ENCODE peak calls at places on chromosomes 1 and 21, in four cellular contexts. X is lower lobe of right lung, H is BE2C, L is mucosa of descending colon. Z is an unnamed sample. For H3K4me1, the result is how much of the 10 kb centered on the place peaks cover.

GRCh38 chr1:235901461-235901860 is 34.8 kb upstream of the LYST start:
- DNase-seq in X (no peak), L (no peak), H (no peak), Z (no peak)

GRCh38 chr21:45602106-45602505 is 41.4 kb upstream of the PCBP3 start:
- DNase-seq in X (no peak), H (no peak), L (no peak), Z (no peak)

GRCh38 chr1:247054992-247055415 is 23.6 kb downstream of the ZNF670 start:
- DNase-seq in X (no peak), H (no peak), L (no peak), Z (no peak)

GRCh38 chr1:164772635-164773034 is 213.7 kb downstream of the PBX1 start:
- DNase-seq in X (peak), H (peak), L (no peak), Z (no peak)

GRCh38 chr21:39927304-39927886 is 60.2 kb downstream of the PCP4 start:
- DNase-seq in X (no peak), L (no peak), H (no peak), Z (no peak)

GRCh38 chr1:77762072-77762476 is 2.4 kb upstream of the USP33 start:
- DNase-seq in H (no peak), X (no peak), L (no peak), Z (peak)

GRCh38 chr1:119626841-119627240 is 21.2 kb downstream of the ZNF697 start:
- DNase-seq in H (no peak), X (no peak), L (no peak), Z (peak)

GRCh38 chr1:243982451-243983018 is 68.5 kb upstream of the ZBTB18 start:
- DNase-seq in H (no peak), L (no peak), X (no peak), Z (peak)

GRCh38 chr1:66773227-66773626 is 21.0 kb downstream of the DYNLT5 start:
- DNase-seq in X (no peak), L (no peak), H (no peak), Z (no peak)

GRCh38 chr1:112359961-112360767 is 35.9 kb upstream of the CTTNBP2NL start:
- DNase-seq in H (no peak), X (peak), L (peak), Z (no peak)

GRCh38 chr21:37060296-37060695 is 12.6 kb downstream of the PIGP start:
- DNase-seq in H (peak), L (peak), X (no peak), Z (peak)

GRCh38 chr1:225848044-225848955 is 33.9 kb downstream of the TMEM63A start:
- DNase-seq in X (no peak), H (no peak), L (no peak), Z (peak)

GRCh38 chr1:63575340-63575826 is 17.8 kb upstream of the PGM1 start:
- DNase-seq in X (no peak), L (peak), H (no peak), Z (peak)

GRCh38 chr1:225425211-225425786 is 2.5 kb downstream of the LBR start:
- DNase-seq in L (no peak), H (no peak), X (no peak), Z (no peak)

GRCh38 chr1:91803847-91804545 is 82.0 kb downstream of the TGFBR3 start:
- DNase-seq in X (no peak), L (peak), H (no peak), Z (no peak)

GRCh38 chr1:90000934-90001676 is 6.2 kb downstream of the ZNF326 start:
- DNase-seq in H (no peak), X (no peak), L (no peak), Z (peak)

GRCh38 chr1:155011437-155011907 is 8.9 kb downstream of the ZBTB7B start:
- DNase-seq in H (no peak), X (no peak), L (no peak), Z (no peak)

GRCh38 chr1:41802532-41803501 is 115.9 kb downstream of the HIVEP3 start:
- DNase-seq in X (peak), L (peak), H (no peak), Z (no peak)

GRCh38 chr1:232473319-232473718 is 156.6 kb downstream of the SIPA1L2 start:
- DNase-seq in H (no peak), L (peak), X (no peak), Z (peak)

GRCh38 chr1:78673120-78673519 is 23.5 kb downstream of the IFI44 start:
- DNase-seq in X (no peak), H (peak), L (no peak), Z (no peak)

GRCh38 chr21:25537174-25537573 is 70.1 kb downstream of the MRPL39 start:
- DNase-seq in L (no peak), X (no peak), H (no peak), Z (no peak)
- H3K4me3 ChIP-seq in L (no peak), X (no peak), H (no peak), Z (no peak)

GRCh38 chr1:160077496-160077895 is 3.8 kb upstream of the KCNJ9 start:
- DNase-seq in H (no peak), L (no peak), X (no peak), Z (no peak)
- TF ChIP-seq CTCF in H (no peak), L (no peak), X (no peak), Z (no peak)

GRCh38 chr1:2269193-2269921 is 41.2 kb downstream of the SKI start:
- DNase-seq in X (no peak), L (no peak), H (no peak), Z (no peak)
- H3K4me1 ChIP-seq in X (half or more), L (half or more), H (under half), Z (under half)

GRCh38 chr1:39266792-39267191 is 62.3 kb downstream of the MACF1 start:
- DNase-seq in L (no peak), X (no peak), H (no peak), Z (no peak)

GRCh38 chr1:39269349-39269748 is 64.9 kb downstream of the MACF1 start:
- DNase-seq in X (no peak), H (no peak), L (no peak), Z (no peak)

GRCh38 chr1:39269791-39270342 is 65.4 kb downstream of the MACF1 start:
- DNase-seq in X (no peak), L (no peak), H (no peak), Z (no peak)

GRCh38 chr1:39268906-39269305 is 64.4 kb downstream of the MACF1 start:
- DNase-seq in L (no peak), X (no peak), H (no peak), Z (no peak)

GRCh38 chr1:39268112-39268581 is 63.7 kb downstream of the MACF1 start:
- DNase-seq in H (no peak), L (peak), X (no peak), Z (peak)
- H3K4me3 ChIP-seq in H (no peak), L (no peak), X (peak), Z (no peak)

DNA sequence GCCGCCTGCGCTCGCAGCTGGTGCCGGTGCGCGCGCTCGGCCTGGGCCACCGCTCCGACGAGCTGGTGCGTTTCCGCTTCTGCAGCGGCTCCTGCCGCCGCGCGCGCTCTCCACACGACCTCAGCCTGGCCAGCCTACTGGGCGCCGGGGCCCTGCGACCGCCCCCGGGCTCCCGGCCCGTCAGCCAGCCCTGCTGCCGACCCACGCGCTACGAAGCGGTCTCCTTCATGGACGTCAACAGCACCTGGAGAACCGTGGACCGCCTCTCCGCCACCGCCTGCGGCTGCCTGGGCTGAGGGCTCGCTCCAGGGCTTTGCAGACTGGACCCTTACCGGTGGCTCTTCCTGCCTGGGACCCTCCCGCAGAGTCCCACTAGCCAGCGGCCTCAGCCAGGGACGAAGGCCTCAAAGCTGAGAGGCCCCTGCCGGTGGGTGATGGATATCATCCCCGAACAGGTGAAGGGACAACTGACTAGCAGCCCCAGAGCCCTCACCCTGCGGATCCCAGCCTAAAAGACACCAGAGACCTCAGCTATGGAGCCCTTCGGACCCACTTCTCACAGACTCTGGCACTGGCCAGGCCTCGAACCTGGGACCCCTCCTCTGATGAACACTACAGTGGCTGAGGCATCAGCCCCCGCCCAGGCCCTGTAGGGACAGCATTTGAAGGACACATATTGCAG is 3.0 kb downstream of the ARTN start:
- DNase-seq in H (peak), L (peak), X (peak), Z (no peak)
- TF ChIP-seq CTCF in H (peak), L (no peak), X (no peak), Z (no peak)

DNA sequence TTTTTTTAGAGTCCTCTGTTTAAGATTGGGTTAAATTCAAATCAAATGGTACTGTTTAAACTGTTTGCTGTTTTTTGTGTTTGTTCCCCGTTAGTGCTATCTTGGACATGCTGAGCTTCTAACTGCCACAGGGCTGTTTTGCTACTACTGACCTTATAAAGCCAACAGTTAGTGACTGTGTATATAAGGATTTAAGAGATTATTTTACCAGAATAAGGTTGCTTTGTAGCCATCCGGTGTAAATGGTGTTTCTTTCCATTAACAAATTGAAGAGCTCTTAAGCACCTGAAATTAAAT is 37.0 kb downstream of the ZNF281 start:
- DNase-seq in L (no peak), H (no peak), X (no peak), Z (no peak)
- H3K4me1 ChIP-seq in L (under half), H (under half), X (under half), Z (under half)